ENCODE peak calls at places on chromosomes 16 and 17, in seven cellular contexts. I is NCI-H345; W is breast epithelium; J is activated CD4-positive, alpha-beta T cell treated with anti-CD3 and anti-CD28 coated beads for 48 hours; C is MCF 10A; U is AG10803; Y is effector memory CD4-positive, alpha-beta T cell. G is an unnamed sample.
A peak's percentile ranks its signal among the peaks of the same experiment; 100 is the strongest.

GRCh38 chr16:8905168-8905762 is 23.1 kb downstream of the LITAFD start:
- DNase-seq in W (no peak), Y (no peak), J (no peak), U (peak; percentile 42), I (peak; percentile 10), C (peak; percentile 25), G (no peak)

GRCh38 chr17:77508047-77508715 is 367.4 kb downstream of the SEC14L1 start:
- DNase-seq in I (no peak), J (no peak), W (no peak), U (no peak), Y (no peak), C (peak; percentile 60), G (no peak)

GRCh38 chr16:75320435-75320834 is 69.0 kb upstream of the BCAR1 start:
- DNase-seq in I (no peak), Y (no peak), J (no peak), U (no peak), C (peak; percentile 10), W (no peak), G (no peak)

GRCh38 chr17:36608794-36609497 is 7.6 kb downstream of the MRM1 start:
- DNase-seq in W (no peak), Y (no peak), U (peak; percentile 65), J (peak; percentile 30), C (peak; percentile 62), I (peak; percentile 79), G (no peak)

GRCh38 chr16:66137853-66138252 is 228.6 kb upstream of the CDH5 start:
- DNase-seq in J (no peak), Y (no peak), I (no peak), C (no peak), U (no peak), W (no peak), G (no peak)

GRCh38 chr17:20008242-20009051 is 712 bp upstream of the SPECC1 start:
- DNase-seq in U (no peak), I (peak; percentile 42), W (no peak), J (peak; percentile 24), C (no peak), Y (no peak), G (peak; percentile 77)

GRCh38 chr16:85396879-85397871 is 215.9 kb upstream of the GSE1 start:
- DNase-seq in J (peak; percentile 33), W (no peak), U (no peak), C (peak; percentile 75), Y (no peak), I (peak; percentile 85), G (no peak)

GRCh38 chr16:22233050-22233405 is 26.9 kb downstream of the EEF2K start:
- DNase-seq in I (no peak), W (no peak), U (no peak), J (no peak), C (no peak), Y (no peak), G (no peak)

GRCh38 chr17:12070561-12070960 is 49.9 kb downstream of the MAP2K4 start:
- DNase-seq in U (peak; percentile 73), Y (no peak), W (no peak), C (peak; percentile 47), J (no peak), I (no peak), G (no peak)

GRCh38 chr17:49830605-49831004 is 17.3 kb downstream of the TAC4 start:
- DNase-seq in W (no peak), Y (no peak), J (no peak), I (no peak), U (no peak), C (no peak), G (no peak)

GRCh38 chr16:78184554-78185183 is 85.2 kb downstream of the WWOX start:
- DNase-seq in C (peak; percentile 55), W (no peak), U (peak; percentile 3), J (no peak), Y (no peak), I (peak; percentile 61), G (no peak)

GRCh38 chr17:75260679-75261335 is 599 bp downstream of the GGA3 start:
- DNase-seq in U (no peak), W (no peak), I (no peak), Y (no peak), J (peak; percentile 68), C (no peak), G (no peak)

GRCh38 chr16:11405331-11406176 is 60.3 kb downstream of the RMI2 start:
- DNase-seq in C (peak; percentile 51), W (no peak), Y (peak; percentile 14), I (peak; percentile 5), J (peak; percentile 77), U (no peak), G (no peak)

GRCh38 chr17:7184091-7184488 is 4.9 kb upstream of the ASGR1 start:
- DNase-seq in U (no peak), Y (no peak), W (no peak), I (peak; percentile 27), C (no peak), J (no peak), G (no peak)

GRCh38 chr16:17313085-17313611 is 157.6 kb downstream of the XYLT1 start:
- DNase-seq in I (no peak), Y (no peak), C (peak; percentile 5), U (peak; percentile 92), J (no peak), W (peak; percentile 71), G (no peak)

GRCh38 chr16:57167951-57168350 is 17.9 kb downstream of the PSME3IP1 start:
- DNase-seq in J (no peak), Y (no peak), I (no peak), W (no peak), U (peak; percentile 79), C (peak; percentile 63), G (no peak)

GRCh38 chr16:4984174-4985000 is 26.3 kb downstream of the SEC14L5 start:
- DNase-seq in C (no peak), Y (no peak), U (no peak), I (no peak), W (no peak), J (no peak), G (no peak)

GRCh38 chr16:67967956-67968439 is 439 bp downstream of the SLC12A4 start:
- DNase-seq in I (no peak), Y (peak; percentile 30), C (peak; percentile 19), W (no peak), J (peak; percentile 60), U (peak; percentile 42), G (no peak)

GRCh38 chr16:86016201-86016965 is 117.4 kb downstream of the IRF8 start:
- DNase-seq in C (peak; percentile 64), Y (peak; percentile 18), J (peak; percentile 55), U (peak; percentile 65), I (peak; percentile 25), W (no peak), G (no peak)

GRCh38 chr17:29929006-29929543 is 953 bp downstream of the SSH2 start:
- DNase-seq in W (no peak), C (peak; percentile 57), J (peak; percentile 50), U (no peak), I (no peak), Y (no peak), G (no peak)

G was measured in vagina.